ENCODE peak calls at places on chromosomes 4 and X, in seven cellular contexts. Z is endodermal cell; E is GDM1; Q is stimulated activated CD4-positive, alpha-beta T cell treated with anti-CD3 and anti-CD28 coated beads, Interleukin-4, amount 100 ng/mL, for 1 hour; U is BJ; L is Caco-2; W is HL-60. O is an unnamed sample.

GRCh38 chrX:71224098-71224708 is 1.2 kb downstream of the GJB1 start:
- DNase-seq in Z (peak), E (no peak), Q (no peak), U (no peak), L (no peak), W (no peak), O (no peak)

GRCh38 chrX:10159069-10159468 is 2.3 kb downstream of the CLCN4 start:
- DNase-seq in Z (no peak), E (no peak), Q (no peak), U (no peak), L (no peak), W (no peak), O (no peak)

GRCh38 chrX:131816551-131817136 is 206.5 kb upstream of the STK26 start:
- DNase-seq in Z (no peak), E (peak), Q (peak), U (no peak), L (no peak), W (peak), O (peak)

GRCh38 chr4:176969011-176969410 is 176.3 kb upstream of the VEGFC start:
- DNase-seq in Z (no peak), E (no peak), Q (no peak), U (no peak), L (no peak), W (no peak), O (no peak)

GRCh38 chr4:156998500-156999174 is 27.0 kb upstream of the PDGFC start:
- DNase-seq in Z (no peak), E (no peak), Q (no peak), U (no peak), L (no peak), W (no peak), O (no peak)

GRCh38 chrX:11135483-11136185 is 24.5 kb downstream of the HCCS start:
- DNase-seq in Z (no peak), E (no peak), Q (no peak), U (no peak), L (no peak), W (no peak), O (no peak)

GRCh38 chrX:42414057-42414456 is 363.9 kb downstream of the PPP1R2C start:
- DNase-seq in Z (no peak), E (no peak), Q (no peak), U (no peak), L (no peak), W (no peak), O (no peak)

GRCh38 chr4:62415256-62415655 is 1215.1 kb downstream of the ADGRL3 start:
- DNase-seq in Z (no peak), E (no peak), Q (no peak), U (no peak), L (no peak), W (no peak), O (no peak)

GRCh38 chr4:53688186-53688790 is 97.0 kb upstream of the LNX1 start:
- DNase-seq in Z (no peak), E (peak), Q (no peak), U (peak), L (no peak), W (peak), O (no peak)

GRCh38 chr4:148044889-148045352 is 313.0 kb downstream of the ARHGAP10 start:
- DNase-seq in Z (no peak), E (no peak), Q (no peak), U (no peak), L (no peak), W (no peak), O (peak)

GRCh38 chr4:707929-708630 is 2.4 kb downstream of the PCGF3 start:
- DNase-seq in Z (no peak), E (no peak), Q (no peak), U (no peak), L (no peak), W (no peak), O (no peak)

GRCh38 chrX:14916017-14916674 is 42.9 kb downstream of the MOSPD2 start:
- DNase-seq in Z (no peak), E (no peak), Q (no peak), U (no peak), L (no peak), W (no peak), O (no peak)

GRCh38 chr4:99457676-99458075 is 22.5 kb upstream of the ADH7 start:
- DNase-seq in Z (no peak), E (no peak), Q (no peak), U (no peak), L (no peak), W (no peak), O (no peak)

GRCh38 chr4:175127314-175127713 is 209.2 kb downstream of the ADAM29 start:
- DNase-seq in Z (no peak), E (no peak), Q (no peak), U (no peak), L (no peak), W (no peak), O (no peak)

GRCh38 chrX:154780968-154781367 is 18.3 kb downstream of the DKC1 start:
- DNase-seq in Z (no peak), E (no peak), Q (no peak), U (no peak), L (no peak), W (no peak), O (no peak)

GRCh38 chr4:39544580-39545315 is 17.5 kb upstream of the UGDH start:
- DNase-seq in Z (no peak), E (no peak), Q (no peak), U (no peak), L (no peak), W (no peak), O (no peak)

GRCh38 chr4:21090098-21090666 is 389.9 kb downstream of the PACRGL start:
- DNase-seq in Z (no peak), E (no peak), Q (no peak), U (no peak), L (no peak), W (no peak), O (no peak)

GRCh38 chrX:15310117-15310516 is 5.3 kb downstream of the ASB11 start:
- DNase-seq in Z (no peak), E (no peak), Q (no peak), U (no peak), L (no peak), W (no peak), O (no peak)

GRCh38 chr4:7867191-7867590 is 72.5 kb downstream of the AFAP1 start:
- DNase-seq in Z (peak), E (no peak), Q (no peak), U (no peak), L (no peak), W (no peak), O (no peak)

GRCh38 chr4:88457307-88458090 is 580 bp downstream of the HERC5 start:
- DNase-seq in Z (peak), E (no peak), Q (peak), U (no peak), L (peak), W (peak), O (no peak)

GRCh38 chr4:37561803-37562207 is 124.4 kb downstream of the RELL1 start:
- DNase-seq in Z (no peak), E (no peak), Q (no peak), U (no peak), L (no peak), W (no peak), O (no peak)

GRCh38 chrX:141936080-141936479 is 32.4 kb downstream of the MAGEC1 start:
- DNase-seq in Z (no peak), E (no peak), Q (no peak), U (no peak), L (no peak), W (no peak), O (no peak)

GRCh38 chr4:109729155-109729562 is 711 bp downstream of the PLA2G12A start:
- DNase-seq in Z (no peak), E (no peak), Q (no peak), U (no peak), L (no peak), W (peak), O (no peak)

GRCh38 chr4:169439244-169439643 is 168.5 kb upstream of the SH3RF1 start:
- DNase-seq in Z (no peak), E (no peak), Q (no peak), U (no peak), L (no peak), W (no peak), O (no peak)

GRCh38 chr4:2071912-2072867 is 13.1 kb downstream of the NAT8L start:
- DNase-seq in Z (peak), E (no peak), Q (no peak), U (no peak), L (no peak), W (no peak), O (no peak)

GRCh38 chrX:24357101-24357500 is 3.3 kb upstream of the SUPT20HL1 start:
- DNase-seq in Z (no peak), E (no peak), Q (no peak), U (no peak), L (no peak), W (no peak), O (no peak)

GRCh38 chrX:108468486-108468885 is 28.8 kb downstream of the COL4A5 start:
- DNase-seq in Z (no peak), E (no peak), Q (no peak), U (no peak), L (no peak), W (no peak), O (no peak)

GRCh38 chrX:2391869-2392606 is 108.7 kb downstream of the DHRSX start:
- DNase-seq in Z (peak), E (no peak), Q (no peak), U (peak), L (peak), W (no peak), O (no peak)

GRCh38 chr4:48290146-48290772 is 20.6 kb upstream of the TEC start:
- DNase-seq in Z (peak), E (no peak), Q (no peak), U (no peak), L (peak), W (peak), O (peak)

GRCh38 chrX:31185884-31186283 is 114.0 kb upstream of the FTHL17 start:
- DNase-seq in Z (no peak), E (no peak), Q (no peak), U (no peak), L (no peak), W (no peak), O (no peak)

GRCh38 chr4:82358773-82359324 is 14.9 kb downstream of the HNRNPD start:
- DNase-seq in Z (no peak), E (no peak), Q (no peak), U (no peak), L (no peak), W (no peak), O (no peak)

GRCh38 chrX:135556055-135556454 is 35.6 kb downstream of the INTS6L start:
- DNase-seq in Z (no peak), E (no peak), Q (no peak), U (no peak), L (no peak), W (no peak), O (peak)

GRCh38 chr4:100651499-100652165 is 133.8 kb upstream of the EMCN start:
- DNase-seq in Z (no peak), E (no peak), Q (no peak), U (no peak), L (no peak), W (peak), O (no peak)

GRCh38 chrX:49754238-49754857 is 58.6 kb upstream of the PAGE1 start:
- DNase-seq in Z (peak), E (peak), Q (peak), U (no peak), L (peak), W (peak), O (peak)

GRCh38 chr4:83083925-83084475 is 30.5 kb downstream of the PLAC8 start:
- DNase-seq in Z (peak), E (peak), Q (peak), U (no peak), L (no peak), W (peak), O (peak)

GRCh38 chrX:151698485-151698884 is 3.2 kb downstream of the PRRG3 start:
- DNase-seq in Z (no peak), E (no peak), Q (no peak), U (no peak), L (no peak), W (no peak), O (no peak)

GRCh38 chrX:153793291-153793690 is 884 bp downstream of the IDH3G start:
- DNase-seq in Z (no peak), E (no peak), Q (no peak), U (no peak), L (no peak), W (no peak), O (no peak)

GRCh38 chr4:160825644-160826338 is 1338.0 kb downstream of the FSTL5 start:
- DNase-seq in Z (no peak), E (no peak), Q (no peak), U (no peak), L (no peak), W (no peak), O (no peak)